ENCODE peak calls at places on chromosomes 7 and 10, in nine cellular contexts. One of them, this sample, is unnamed.

GRCh38 chr10:97827778-97828291 is 21.8 kb upstream of the GOLGA7B start:
- DNase-seq in AG08395: peak; percentile 66
- DNase-seq in iPS-NIHi11: no peak
- DNase-seq in activated CD4-positive, alpha-beta T cell treated with anti-CD3 and anti-CD28 coated beads for 4 hours: no peak
- DNase-seq in amniotic epithelial cell: no peak
- DNase-seq in naive thymus-derived CD4-positive, alpha-beta T cell: no peak
- DNase-seq in non-pigmented ciliary epithelial cell: no peak
- DNase-seq in posterior vena cava: no peak
- DNase-seq in PC-3: peak; percentile 48
- DNase-seq in this sample: no peak

GRCh38 chr7:140316165-140316661 is 82.1 kb downstream of the SLC37A3 start:
- DNase-seq in AG08395: peak; percentile 85
- DNase-seq in iPS-NIHi11: peak; percentile 23
- DNase-seq in activated CD4-positive, alpha-beta T cell treated with anti-CD3 and anti-CD28 coated beads for 4 hours: no peak
- DNase-seq in amniotic epithelial cell: peak; percentile 67
- DNase-seq in naive thymus-derived CD4-positive, alpha-beta T cell: no peak
- DNase-seq in non-pigmented ciliary epithelial cell: peak; percentile 18
- DNase-seq in posterior vena cava: peak; percentile 92
- DNase-seq in PC-3: peak; percentile 90
- DNase-seq in this sample: peak; percentile 94

GRCh38 chr10:132856869-132857524 is 71.0 kb upstream of the NKX6-2 start:
- DNase-seq in AG08395: no peak
- DNase-seq in iPS-NIHi11: no peak
- DNase-seq in activated CD4-positive, alpha-beta T cell treated with anti-CD3 and anti-CD28 coated beads for 4 hours: no peak
- DNase-seq in amniotic epithelial cell: no peak
- DNase-seq in naive thymus-derived CD4-positive, alpha-beta T cell: no peak
- DNase-seq in non-pigmented ciliary epithelial cell: no peak
- DNase-seq in posterior vena cava: no peak
- DNase-seq in PC-3: no peak
- DNase-seq in this sample: peak; percentile 42

GRCh38 chr10:17428096-17428615 is 26.2 kb downstream of the ST8SIA6 start:
- DNase-seq in AG08395: no peak
- DNase-seq in iPS-NIHi11: no peak
- DNase-seq in activated CD4-positive, alpha-beta T cell treated with anti-CD3 and anti-CD28 coated beads for 4 hours: no peak
- DNase-seq in amniotic epithelial cell: no peak
- DNase-seq in naive thymus-derived CD4-positive, alpha-beta T cell: no peak
- DNase-seq in non-pigmented ciliary epithelial cell: no peak
- DNase-seq in posterior vena cava: no peak
- DNase-seq in PC-3: no peak
- DNase-seq in this sample: no peak

GRCh38 chr7:73702226-73702625 is 17.2 kb downstream of the STX1A start:
- DNase-seq in AG08395: no peak
- DNase-seq in iPS-NIHi11: no peak
- DNase-seq in activated CD4-positive, alpha-beta T cell treated with anti-CD3 and anti-CD28 coated beads for 4 hours: no peak
- DNase-seq in amniotic epithelial cell: no peak
- DNase-seq in naive thymus-derived CD4-positive, alpha-beta T cell: no peak
- DNase-seq in non-pigmented ciliary epithelial cell: no peak
- DNase-seq in posterior vena cava: no peak
- DNase-seq in PC-3: no peak
- DNase-seq in this sample: no peak

GRCh38 chr7:106178593-106179134 is 66.6 kb upstream of the SYPL1 start:
- DNase-seq in AG08395: peak; percentile 50
- DNase-seq in iPS-NIHi11: peak; percentile 15
- DNase-seq in activated CD4-positive, alpha-beta T cell treated with anti-CD3 and anti-CD28 coated beads for 4 hours: no peak
- DNase-seq in amniotic epithelial cell: peak; percentile 69
- DNase-seq in naive thymus-derived CD4-positive, alpha-beta T cell: no peak
- DNase-seq in non-pigmented ciliary epithelial cell: peak; percentile 13
- DNase-seq in posterior vena cava: no peak
- DNase-seq in PC-3: peak; percentile 86
- DNase-seq in this sample: no peak

GRCh38 chr7:7119668-7120208 is 62.6 kb upstream of the C1GALT1 start:
- DNase-seq in AG08395: no peak
- DNase-seq in iPS-NIHi11: no peak
- DNase-seq in activated CD4-positive, alpha-beta T cell treated with anti-CD3 and anti-CD28 coated beads for 4 hours: no peak
- DNase-seq in amniotic epithelial cell: no peak
- DNase-seq in naive thymus-derived CD4-positive, alpha-beta T cell: no peak
- DNase-seq in non-pigmented ciliary epithelial cell: no peak
- DNase-seq in posterior vena cava: no peak
- DNase-seq in PC-3: no peak
- DNase-seq in this sample: no peak

GRCh38 chr7:4931932-4932331 is 27.1 kb downstream of the MMD2 start:
- DNase-seq in AG08395: no peak
- DNase-seq in iPS-NIHi11: peak; percentile 69
- DNase-seq in activated CD4-positive, alpha-beta T cell treated with anti-CD3 and anti-CD28 coated beads for 4 hours: no peak
- DNase-seq in amniotic epithelial cell: no peak
- DNase-seq in naive thymus-derived CD4-positive, alpha-beta T cell: no peak
- DNase-seq in non-pigmented ciliary epithelial cell: no peak
- DNase-seq in posterior vena cava: no peak
- DNase-seq in PC-3: peak; percentile 12
- DNase-seq in this sample: peak; percentile 70

GRCh38 chr10:101536800-101537199 is 51.3 kb downstream of the POLL start:
- DNase-seq in AG08395: peak; percentile 37
- DNase-seq in iPS-NIHi11: peak; percentile 49
- DNase-seq in activated CD4-positive, alpha-beta T cell treated with anti-CD3 and anti-CD28 coated beads for 4 hours: no peak
- DNase-seq in amniotic epithelial cell: peak; percentile 30
- DNase-seq in naive thymus-derived CD4-positive, alpha-beta T cell: peak; percentile 18
- DNase-seq in non-pigmented ciliary epithelial cell: no peak
- DNase-seq in posterior vena cava: no peak
- DNase-seq in PC-3: peak; percentile 53
- DNase-seq in this sample: no peak

GRCh38 chr10:69558559-69558958 is 14.7 kb downstream of the NEUROG3 start:
- DNase-seq in AG08395: no peak
- DNase-seq in iPS-NIHi11: no peak
- DNase-seq in activated CD4-positive, alpha-beta T cell treated with anti-CD3 and anti-CD28 coated beads for 4 hours: no peak
- DNase-seq in amniotic epithelial cell: no peak
- DNase-seq in naive thymus-derived CD4-positive, alpha-beta T cell: no peak
- DNase-seq in non-pigmented ciliary epithelial cell: no peak
- DNase-seq in posterior vena cava: no peak
- DNase-seq in PC-3: no peak
- DNase-seq in this sample: no peak

GRCh38 chr10:129552119-129552518 is 85.1 kb downstream of the MGMT start:
- DNase-seq in AG08395: no peak
- DNase-seq in iPS-NIHi11: no peak
- DNase-seq in activated CD4-positive, alpha-beta T cell treated with anti-CD3 and anti-CD28 coated beads for 4 hours: no peak
- DNase-seq in amniotic epithelial cell: no peak
- DNase-seq in naive thymus-derived CD4-positive, alpha-beta T cell: no peak
- DNase-seq in non-pigmented ciliary epithelial cell: no peak
- DNase-seq in posterior vena cava: no peak
- DNase-seq in PC-3: no peak
- DNase-seq in this sample: no peak

GRCh38 chr10:98344589-98345038 is 70.4 kb downstream of the PYROXD2 start:
- DNase-seq in AG08395: peak; percentile 74
- DNase-seq in iPS-NIHi11: no peak
- DNase-seq in activated CD4-positive, alpha-beta T cell treated with anti-CD3 and anti-CD28 coated beads for 4 hours: no peak
- DNase-seq in amniotic epithelial cell: peak; percentile 61
- DNase-seq in naive thymus-derived CD4-positive, alpha-beta T cell: no peak
- DNase-seq in non-pigmented ciliary epithelial cell: no peak
- DNase-seq in posterior vena cava: peak; percentile 97
- DNase-seq in PC-3: no peak
- DNase-seq in this sample: peak; percentile 92

GRCh38 chr10:20658158-20658557 is 239.0 kb downstream of the NEBL start:
- DNase-seq in AG08395: no peak
- DNase-seq in iPS-NIHi11: no peak
- DNase-seq in activated CD4-positive, alpha-beta T cell treated with anti-CD3 and anti-CD28 coated beads for 4 hours: no peak
- DNase-seq in amniotic epithelial cell: no peak
- DNase-seq in naive thymus-derived CD4-positive, alpha-beta T cell: no peak
- DNase-seq in non-pigmented ciliary epithelial cell: no peak
- DNase-seq in posterior vena cava: no peak
- DNase-seq in PC-3: no peak
- DNase-seq in this sample: no peak

GRCh38 chr7:4838626-4839334 is 23.1 kb downstream of the PAPOLB start:
- DNase-seq in AG08395: no peak
- DNase-seq in iPS-NIHi11: no peak
- DNase-seq in activated CD4-positive, alpha-beta T cell treated with anti-CD3 and anti-CD28 coated beads for 4 hours: no peak
- DNase-seq in amniotic epithelial cell: no peak
- DNase-seq in naive thymus-derived CD4-positive, alpha-beta T cell: no peak
- DNase-seq in non-pigmented ciliary epithelial cell: no peak
- DNase-seq in posterior vena cava: peak; percentile 70
- DNase-seq in PC-3: no peak
- DNase-seq in this sample: no peak

GRCh38 chr7:147432068-147432467 is 1158.5 kb upstream of the C7orf33 start:
- DNase-seq in AG08395: peak; percentile 7
- DNase-seq in iPS-NIHi11: peak; percentile 14
- DNase-seq in activated CD4-positive, alpha-beta T cell treated with anti-CD3 and anti-CD28 coated beads for 4 hours: no peak
- DNase-seq in amniotic epithelial cell: peak; percentile 38
- DNase-seq in naive thymus-derived CD4-positive, alpha-beta T cell: no peak
- DNase-seq in non-pigmented ciliary epithelial cell: no peak
- DNase-seq in posterior vena cava: no peak
- DNase-seq in PC-3: peak; percentile 56
- DNase-seq in this sample: no peak

GRCh38 chr7:92808006-92808405 is 28.4 kb downstream of the CDK6 start:
- DNase-seq in AG08395: no peak
- DNase-seq in iPS-NIHi11: no peak
- DNase-seq in activated CD4-positive, alpha-beta T cell treated with anti-CD3 and anti-CD28 coated beads for 4 hours: no peak
- DNase-seq in amniotic epithelial cell: peak; percentile 68
- DNase-seq in naive thymus-derived CD4-positive, alpha-beta T cell: no peak
- DNase-seq in non-pigmented ciliary epithelial cell: no peak
- DNase-seq in posterior vena cava: no peak
- DNase-seq in PC-3: no peak
- DNase-seq in this sample: no peak

GRCh38 chr10:129085821-129086220 is 381.2 kb upstream of the MGMT start:
- DNase-seq in AG08395: no peak
- DNase-seq in iPS-NIHi11: no peak
- DNase-seq in activated CD4-positive, alpha-beta T cell treated with anti-CD3 and anti-CD28 coated beads for 4 hours: no peak
- DNase-seq in amniotic epithelial cell: no peak
- DNase-seq in naive thymus-derived CD4-positive, alpha-beta T cell: no peak
- DNase-seq in non-pigmented ciliary epithelial cell: no peak
- DNase-seq in posterior vena cava: no peak
- DNase-seq in PC-3: no peak
- DNase-seq in this sample: no peak

GRCh38 chr7:36794689-36795088 is 70.4 kb upstream of the AOAH start:
- DNase-seq in AG08395: no peak
- DNase-seq in iPS-NIHi11: no peak
- DNase-seq in activated CD4-positive, alpha-beta T cell treated with anti-CD3 and anti-CD28 coated beads for 4 hours: no peak
- DNase-seq in amniotic epithelial cell: no peak
- DNase-seq in naive thymus-derived CD4-positive, alpha-beta T cell: no peak
- DNase-seq in non-pigmented ciliary epithelial cell: no peak
- DNase-seq in posterior vena cava: no peak
- DNase-seq in PC-3: no peak
- DNase-seq in this sample: no peak

GRCh38 chr10:30433286-30433778 is 652 bp upstream of the MAP3K8 start:
- DNase-seq in AG08395: peak; percentile 68
- DNase-seq in iPS-NIHi11: peak; percentile 64
- DNase-seq in activated CD4-positive, alpha-beta T cell treated with anti-CD3 and anti-CD28 coated beads for 4 hours: peak; percentile 44
- DNase-seq in amniotic epithelial cell: peak; percentile 75
- DNase-seq in naive thymus-derived CD4-positive, alpha-beta T cell: no peak
- DNase-seq in non-pigmented ciliary epithelial cell: no peak
- DNase-seq in posterior vena cava: peak; percentile 96
- DNase-seq in PC-3: peak; percentile 61
- DNase-seq in this sample: peak; percentile 92

GRCh38 chr10:18786458-18786857 is 127.2 kb downstream of the ARL5B start:
- DNase-seq in AG08395: no peak
- DNase-seq in iPS-NIHi11: no peak
- DNase-seq in activated CD4-positive, alpha-beta T cell treated with anti-CD3 and anti-CD28 coated beads for 4 hours: no peak
- DNase-seq in amniotic epithelial cell: no peak
- DNase-seq in naive thymus-derived CD4-positive, alpha-beta T cell: no peak
- DNase-seq in non-pigmented ciliary epithelial cell: no peak
- DNase-seq in posterior vena cava: no peak
- DNase-seq in PC-3: no peak
- DNase-seq in this sample: no peak

GRCh38 chr7:26167293-26167934 is 15.4 kb downstream of the NFE2L3 start:
- DNase-seq in AG08395: no peak
- DNase-seq in iPS-NIHi11: no peak
- DNase-seq in activated CD4-positive, alpha-beta T cell treated with anti-CD3 and anti-CD28 coated beads for 4 hours: no peak
- DNase-seq in amniotic epithelial cell: no peak
- DNase-seq in naive thymus-derived CD4-positive, alpha-beta T cell: no peak
- DNase-seq in non-pigmented ciliary epithelial cell: no peak
- DNase-seq in posterior vena cava: no peak
- DNase-seq in PC-3: no peak
- DNase-seq in this sample: no peak

GRCh38 chr10:84076540-84077195 is 62.6 kb upstream of the GHITM start:
- DNase-seq in AG08395: peak; percentile 48
- DNase-seq in iPS-NIHi11: peak; percentile 54
- DNase-seq in activated CD4-positive, alpha-beta T cell treated with anti-CD3 and anti-CD28 coated beads for 4 hours: no peak
- DNase-seq in amniotic epithelial cell: peak; percentile 33
- DNase-seq in naive thymus-derived CD4-positive, alpha-beta T cell: no peak
- DNase-seq in non-pigmented ciliary epithelial cell: no peak
- DNase-seq in posterior vena cava: no peak
- DNase-seq in PC-3: no peak
- DNase-seq in this sample: no peak

GRCh38 chr10:97090644-97091043 is 95.1 kb downstream of the SLIT1 start:
- DNase-seq in AG08395: no peak
- DNase-seq in iPS-NIHi11: no peak
- DNase-seq in activated CD4-positive, alpha-beta T cell treated with anti-CD3 and anti-CD28 coated beads for 4 hours: no peak
- DNase-seq in amniotic epithelial cell: no peak
- DNase-seq in naive thymus-derived CD4-positive, alpha-beta T cell: no peak
- DNase-seq in non-pigmented ciliary epithelial cell: no peak
- DNase-seq in posterior vena cava: no peak
- DNase-seq in PC-3: no peak
- DNase-seq in this sample: no peak

GRCh38 chr7:73865738-73866445 is 4.9 kb downstream of the TMEM270 start:
- DNase-seq in AG08395: peak; percentile 73
- DNase-seq in iPS-NIHi11: peak; percentile 66
- DNase-seq in activated CD4-positive, alpha-beta T cell treated with anti-CD3 and anti-CD28 coated beads for 4 hours: no peak
- DNase-seq in amniotic epithelial cell: peak; percentile 46
- DNase-seq in naive thymus-derived CD4-positive, alpha-beta T cell: no peak
- DNase-seq in non-pigmented ciliary epithelial cell: no peak
- DNase-seq in posterior vena cava: no peak
- DNase-seq in PC-3: peak; percentile 67
- DNase-seq in this sample: no peak

GRCh38 chr7:137120690-137121089 is 222.8 kb downstream of the PTN start:
- DNase-seq in AG08395: peak; percentile 32
- DNase-seq in iPS-NIHi11: no peak
- DNase-seq in activated CD4-positive, alpha-beta T cell treated with anti-CD3 and anti-CD28 coated beads for 4 hours: no peak
- DNase-seq in amniotic epithelial cell: no peak
- DNase-seq in naive thymus-derived CD4-positive, alpha-beta T cell: no peak
- DNase-seq in non-pigmented ciliary epithelial cell: no peak
- DNase-seq in posterior vena cava: no peak
- DNase-seq in PC-3: peak; percentile 81
- DNase-seq in this sample: no peak

GRCh38 chr7:20441886-20442505 is 111.3 kb downstream of the ITGB8 start:
- DNase-seq in AG08395: no peak
- DNase-seq in iPS-NIHi11: no peak
- DNase-seq in activated CD4-positive, alpha-beta T cell treated with anti-CD3 and anti-CD28 coated beads for 4 hours: no peak
- DNase-seq in amniotic epithelial cell: no peak
- DNase-seq in naive thymus-derived CD4-positive, alpha-beta T cell: no peak
- DNase-seq in non-pigmented ciliary epithelial cell: no peak
- DNase-seq in posterior vena cava: no peak
- DNase-seq in PC-3: peak; percentile 80
- DNase-seq in this sample: no peak

GRCh38 chr7:77426521-77427051 is 10.4 kb upstream of the GSAP start:
- DNase-seq in AG08395: peak; percentile 34
- DNase-seq in iPS-NIHi11: no peak
- DNase-seq in activated CD4-positive, alpha-beta T cell treated with anti-CD3 and anti-CD28 coated beads for 4 hours: no peak
- DNase-seq in amniotic epithelial cell: peak; percentile 69
- DNase-seq in naive thymus-derived CD4-positive, alpha-beta T cell: no peak
- DNase-seq in non-pigmented ciliary epithelial cell: no peak
- DNase-seq in posterior vena cava: no peak
- DNase-seq in PC-3: peak; percentile 26
- DNase-seq in this sample: no peak

GRCh38 chr10:17923728-17924127 is 28.0 kb upstream of the SLC39A12 start:
- DNase-seq in AG08395: peak; percentile 93
- DNase-seq in iPS-NIHi11: no peak
- DNase-seq in activated CD4-positive, alpha-beta T cell treated with anti-CD3 and anti-CD28 coated beads for 4 hours: no peak
- DNase-seq in amniotic epithelial cell: peak; percentile 92
- DNase-seq in naive thymus-derived CD4-positive, alpha-beta T cell: no peak
- DNase-seq in non-pigmented ciliary epithelial cell: peak; percentile 75
- DNase-seq in posterior vena cava: no peak
- DNase-seq in PC-3: peak; percentile 92
- DNase-seq in this sample: peak; percentile 83